ENCODE peak calls at places on chromosomes 3 and 15, in eight cellular contexts. One of them, this sample, is unnamed.
A peak's percentile ranks its signal among the peaks of the same experiment; 100 is the strongest.

GRCh38 chr3:42658771-42659390 is 5.4 kb downstream of the ZBTB47 start:
- DNase-seq in AG04450: no peak
- DNase-seq in HFFc6: no peak
- DNase-seq in progenitor cell of endocrine pancreas: no peak
- DNase-seq in HL-60: peak; percentile 55
- DNase-seq in GM12865: no peak
- DNase-seq in hepatocyte: no peak
- DNase-seq in PC-3: no peak
- DNase-seq in this sample: no peak

GRCh38 chr15:88636039-88636438 is 2.8 kb upstream of the ISG20 start:
- DNase-seq in PC-3: peak; percentile 85
- DNase-seq in progenitor cell of endocrine pancreas: no peak
- DNase-seq in HL-60: no peak
- DNase-seq in GM12865: no peak
- DNase-seq in AG04450: no peak
- DNase-seq in HFFc6: no peak
- DNase-seq in hepatocyte: peak; percentile 70
- DNase-seq in this sample: no peak

GRCh38 chr3:58058654-58059263 is 50.5 kb downstream of the FLNB start:
- DNase-seq in HFFc6: peak; percentile 87
- DNase-seq in HL-60: no peak
- DNase-seq in AG04450: no peak
- DNase-seq in PC-3: peak; percentile 65
- DNase-seq in progenitor cell of endocrine pancreas: no peak
- DNase-seq in GM12865: no peak
- DNase-seq in hepatocyte: no peak
- DNase-seq in this sample: no peak

GRCh38 chr15:51195459-51195858 is 100.8 kb upstream of the TNFAIP8L3 start:
- DNase-seq in PC-3: no peak
- DNase-seq in hepatocyte: no peak
- DNase-seq in progenitor cell of endocrine pancreas: no peak
- DNase-seq in HL-60: no peak
- DNase-seq in HFFc6: no peak
- DNase-seq in AG04450: no peak
- DNase-seq in GM12865: no peak
- DNase-seq in this sample: no peak

GRCh38 chr3:197392961-197393360 is 94.5 kb upstream of the DLG1 start:
- DNase-seq in AG04450: no peak
- DNase-seq in PC-3: no peak
- DNase-seq in GM12865: no peak
- DNase-seq in hepatocyte: no peak
- DNase-seq in HL-60: no peak
- DNase-seq in progenitor cell of endocrine pancreas: no peak
- DNase-seq in HFFc6: no peak
- DNase-seq in this sample: no peak

GRCh38 chr15:71455107-71455506 is 339.8 kb downstream of the THSD4 start:
- DNase-seq in AG04450: no peak
- DNase-seq in hepatocyte: no peak
- DNase-seq in HL-60: no peak
- DNase-seq in progenitor cell of endocrine pancreas: no peak
- DNase-seq in PC-3: peak; percentile 26
- DNase-seq in GM12865: no peak
- DNase-seq in HFFc6: no peak
- DNase-seq in this sample: no peak

GRCh38 chr15:33608714-33609113 is 297.9 kb downstream of the RYR3 start:
- DNase-seq in progenitor cell of endocrine pancreas: no peak
- DNase-seq in PC-3: peak; percentile 48
- DNase-seq in AG04450: no peak
- DNase-seq in hepatocyte: peak; percentile 13
- DNase-seq in HFFc6: no peak
- DNase-seq in GM12865: no peak
- DNase-seq in HL-60: no peak
- DNase-seq in this sample: no peak

GRCh38 chr3:108036984-108037741 is 53.7 kb downstream of the CD47 start:
- DNase-seq in progenitor cell of endocrine pancreas: no peak
- DNase-seq in HFFc6: peak; percentile 58
- DNase-seq in PC-3: peak; percentile 45
- DNase-seq in GM12865: peak; percentile 21
- DNase-seq in hepatocyte: no peak
- DNase-seq in HL-60: no peak
- DNase-seq in AG04450: peak; percentile 46
- DNase-seq in this sample: no peak

GRCh38 chr3:4730734-4731133 is 237.6 kb downstream of the ITPR1 start:
- DNase-seq in PC-3: no peak
- DNase-seq in AG04450: no peak
- DNase-seq in HL-60: no peak
- DNase-seq in hepatocyte: no peak
- DNase-seq in GM12865: no peak
- DNase-seq in HFFc6: no peak
- DNase-seq in progenitor cell of endocrine pancreas: no peak
- DNase-seq in this sample: no peak

GRCh38 chr15:57427367-57427821 is 51.1 kb downstream of the CGNL1 start:
- DNase-seq in AG04450: no peak
- DNase-seq in GM12865: no peak
- DNase-seq in progenitor cell of endocrine pancreas: no peak
- DNase-seq in HL-60: no peak
- DNase-seq in hepatocyte: peak; percentile 48
- DNase-seq in PC-3: peak; percentile 56
- DNase-seq in HFFc6: peak; percentile 34
- DNase-seq in this sample: no peak

GRCh38 chr15:57227899-57228298 is 148.4 kb upstream of the CGNL1 start:
- DNase-seq in AG04450: no peak
- DNase-seq in HFFc6: peak; percentile 61
- DNase-seq in GM12865: no peak
- DNase-seq in progenitor cell of endocrine pancreas: no peak
- DNase-seq in PC-3: no peak
- DNase-seq in hepatocyte: no peak
- DNase-seq in HL-60: no peak
- DNase-seq in this sample: no peak

GRCh38 chr3:61561374-61562041 is at the start of gene PTPRG:
- DNase-seq in AG04450: peak; percentile 83
- DNase-seq in hepatocyte: peak; percentile 96
- DNase-seq in GM12865: peak; percentile 69
- DNase-seq in HL-60: peak; percentile 33
- DNase-seq in progenitor cell of endocrine pancreas: peak; percentile 71
- DNase-seq in PC-3: peak; percentile 62
- DNase-seq in HFFc6: peak; percentile 89
- DNase-seq in this sample: peak; percentile 51

GRCh38 chr3:187051724-187052364 is 87.5 kb downstream of the RPL39L start:
- DNase-seq in progenitor cell of endocrine pancreas: no peak
- DNase-seq in HL-60: no peak
- DNase-seq in PC-3: no peak
- DNase-seq in HFFc6: no peak
- DNase-seq in GM12865: no peak
- DNase-seq in hepatocyte: no peak
- DNase-seq in AG04450: no peak
- DNase-seq in this sample: no peak

GRCh38 chr15:68479406-68479805 is 47.4 kb upstream of the ITGA11 start:
- DNase-seq in HFFc6: no peak
- DNase-seq in progenitor cell of endocrine pancreas: no peak
- DNase-seq in hepatocyte: peak; percentile 50
- DNase-seq in GM12865: no peak
- DNase-seq in PC-3: no peak
- DNase-seq in HL-60: no peak
- DNase-seq in AG04450: peak; percentile 24
- DNase-seq in this sample: no peak

GRCh38 chr3:3594986-3595385 is 204.2 kb upstream of the LRRN1 start:
- DNase-seq in AG04450: no peak
- DNase-seq in progenitor cell of endocrine pancreas: no peak
- DNase-seq in PC-3: no peak
- DNase-seq in hepatocyte: no peak
- DNase-seq in HFFc6: no peak
- DNase-seq in HL-60: no peak
- DNase-seq in GM12865: no peak
- DNase-seq in this sample: no peak

GRCh38 chr3:194572131-194572789 is 61.0 kb downstream of the TMEM44 start:
- DNase-seq in HFFc6: peak; percentile 92
- DNase-seq in HL-60: no peak
- DNase-seq in progenitor cell of endocrine pancreas: peak; percentile 56
- DNase-seq in AG04450: no peak
- DNase-seq in GM12865: no peak
- DNase-seq in hepatocyte: peak; percentile 91
- DNase-seq in PC-3: no peak
- DNase-seq in this sample: no peak

GRCh38 chr15:66633851-66634250 is 68.1 kb upstream of the LCTL start:
- DNase-seq in hepatocyte: no peak
- DNase-seq in HL-60: no peak
- DNase-seq in GM12865: no peak
- DNase-seq in HFFc6: no peak
- DNase-seq in PC-3: no peak
- DNase-seq in progenitor cell of endocrine pancreas: no peak
- DNase-seq in AG04450: no peak
- DNase-seq in this sample: no peak

GRCh38 chr15:73331501-73331900 is 37.3 kb downstream of the HCN4 start:
- DNase-seq in AG04450: no peak
- DNase-seq in HL-60: no peak
- DNase-seq in HFFc6: no peak
- DNase-seq in PC-3: no peak
- DNase-seq in progenitor cell of endocrine pancreas: no peak
- DNase-seq in hepatocyte: no peak
- DNase-seq in GM12865: no peak
- DNase-seq in this sample: no peak

GRCh38 chr15:64455951-64456350 is 4.4 kb upstream of the ZNF609 start:
- DNase-seq in HFFc6: no peak
- DNase-seq in PC-3: no peak
- DNase-seq in progenitor cell of endocrine pancreas: no peak
- DNase-seq in AG04450: no peak
- DNase-seq in GM12865: no peak
- DNase-seq in hepatocyte: no peak
- DNase-seq in HL-60: peak; percentile 89
- DNase-seq in this sample: no peak

GRCh38 chr3:126459763-126460127 is 15.9 kb downstream of the ZXDC start:
- DNase-seq in HFFc6: no peak
- DNase-seq in progenitor cell of endocrine pancreas: no peak
- DNase-seq in hepatocyte: no peak
- DNase-seq in GM12865: no peak
- DNase-seq in HL-60: no peak
- DNase-seq in PC-3: no peak
- DNase-seq in AG04450: no peak
- DNase-seq in this sample: no peak

GRCh38 chr3:188830955-188831354 is 340.8 kb upstream of the TPRG1 start:
- DNase-seq in HFFc6: peak; percentile 3
- DNase-seq in GM12865: no peak
- DNase-seq in HL-60: peak; percentile 32
- DNase-seq in hepatocyte: no peak
- DNase-seq in AG04450: no peak
- DNase-seq in progenitor cell of endocrine pancreas: no peak
- DNase-seq in PC-3: peak; percentile 44
- DNase-seq in this sample: no peak
- TF ChIP-seq CTCF in HFFc6: peak; percentile 70
- TF ChIP-seq CTCF in GM12865: peak; percentile 16
- TF ChIP-seq CTCF in HL-60: peak; percentile 3
- TF ChIP-seq CTCF in hepatocyte: peak; percentile 21
- TF ChIP-seq CTCF in AG04450: peak; percentile 30
- TF ChIP-seq CTCF in progenitor cell of endocrine pancreas: no peak
- TF ChIP-seq CTCF in PC-3: peak; percentile 66
- TF ChIP-seq CTCF in this sample: peak; percentile 15

DNA sequence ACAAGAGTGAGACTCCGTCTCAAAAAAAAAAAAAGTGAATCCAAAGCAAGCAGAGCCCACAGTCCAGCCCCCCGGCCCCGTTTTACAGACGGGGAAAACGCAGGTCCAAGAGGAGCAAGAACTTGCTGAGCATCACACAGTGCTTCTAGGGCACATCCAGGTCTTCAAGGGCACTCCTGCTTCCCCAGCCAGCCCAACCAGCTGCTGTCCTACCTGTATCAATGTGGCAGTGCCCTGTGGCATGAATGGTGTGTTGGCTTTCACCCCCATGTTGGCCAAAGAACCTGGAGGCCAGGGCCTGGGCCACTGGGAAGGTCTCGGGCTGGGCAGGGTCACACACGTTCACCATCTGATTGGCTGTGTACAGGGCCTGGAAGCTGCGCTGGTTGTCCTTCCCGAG is 4.6 kb downstream of the MAN2C1 start:
- DNase-seq in AG04450: no peak
- DNase-seq in GM12865: no peak
- DNase-seq in hepatocyte: no peak
- DNase-seq in HL-60: no peak
- DNase-seq in HFFc6: no peak
- DNase-seq in PC-3: no peak
- DNase-seq in progenitor cell of endocrine pancreas: no peak
- DNase-seq in this sample: no peak
- TF ChIP-seq CTCF in AG04450: no peak
- TF ChIP-seq CTCF in GM12865: no peak
- TF ChIP-seq CTCF in hepatocyte: no peak
- TF ChIP-seq CTCF in HL-60: no peak
- TF ChIP-seq CTCF in HFFc6: no peak
- TF ChIP-seq CTCF in PC-3: no peak
- TF ChIP-seq CTCF in progenitor cell of endocrine pancreas: no peak
- TF ChIP-seq CTCF in this sample: no peak

DNA sequence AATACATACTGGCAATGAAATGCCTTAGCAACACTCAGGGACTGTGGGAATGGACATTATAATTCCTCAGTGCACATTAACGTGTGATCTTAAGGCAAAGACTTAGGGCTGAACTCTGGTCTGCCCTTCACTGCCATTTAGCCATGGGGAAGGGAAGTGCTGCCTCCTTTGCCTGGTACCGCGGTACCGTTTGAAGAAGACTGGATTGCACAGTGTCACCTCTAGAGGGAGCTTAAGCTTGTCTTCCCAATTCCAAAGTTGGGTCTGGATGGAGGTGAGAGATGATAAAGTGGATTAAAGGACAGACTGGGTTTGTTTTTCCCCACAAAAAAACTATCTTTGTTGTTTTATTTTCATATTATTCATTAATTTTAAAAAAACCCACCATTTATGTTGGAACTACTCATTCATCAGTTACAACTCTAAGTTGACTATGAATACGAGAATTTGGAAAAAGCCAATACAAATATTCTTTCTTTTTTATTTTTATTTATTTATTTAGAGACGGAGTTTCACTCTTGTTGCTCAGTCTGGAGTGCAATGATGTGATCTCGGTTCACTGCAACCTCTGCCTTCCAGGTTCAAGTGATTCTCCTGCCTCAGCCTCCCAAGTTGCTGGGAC is 60.0 kb upstream of the SYN2 start:
- DNase-seq in hepatocyte: peak; percentile 54
- DNase-seq in GM12865: no peak
- DNase-seq in AG04450: no peak
- DNase-seq in progenitor cell of endocrine pancreas: no peak
- DNase-seq in HFFc6: peak; percentile 10
- DNase-seq in HL-60: peak; percentile 16
- DNase-seq in PC-3: peak; percentile 72
- DNase-seq in this sample: no peak
- TF ChIP-seq CTCF in hepatocyte: peak; percentile 55
- TF ChIP-seq CTCF in GM12865: peak; percentile 1
- TF ChIP-seq CTCF in AG04450: peak; percentile 56
- TF ChIP-seq CTCF in progenitor cell of endocrine pancreas: peak; percentile 70
- TF ChIP-seq CTCF in HFFc6: peak; percentile 74
- TF ChIP-seq CTCF in HL-60: no peak
- TF ChIP-seq CTCF in PC-3: peak; percentile 88
- TF ChIP-seq CTCF in this sample: peak; percentile 58

DNA sequence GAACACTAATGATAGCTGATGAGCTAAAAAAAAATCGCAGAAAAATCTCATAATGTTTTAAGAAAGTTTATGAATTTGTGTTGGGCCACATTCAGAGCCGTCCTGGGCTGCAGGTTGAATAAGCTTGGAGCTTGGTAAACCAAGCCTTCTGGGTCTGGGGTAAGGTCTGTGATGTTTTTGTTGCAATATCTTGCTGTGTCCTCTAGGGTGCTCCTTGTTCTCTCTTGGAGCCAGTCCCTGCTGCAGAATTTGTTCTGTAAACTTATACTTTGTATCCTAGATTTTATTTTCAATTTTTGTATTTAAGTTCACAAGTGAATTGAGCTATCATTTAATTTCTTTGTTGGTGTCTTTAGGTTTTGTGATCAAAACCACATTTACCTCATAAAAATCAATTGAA is 143.7 kb downstream of the NR1D2 start:
- DNase-seq in GM12865: peak; percentile 10
- DNase-seq in PC-3: peak; percentile 58
- DNase-seq in progenitor cell of endocrine pancreas: no peak
- DNase-seq in HFFc6: peak; percentile 48
- DNase-seq in AG04450: no peak
- DNase-seq in HL-60: no peak
- DNase-seq in hepatocyte: peak; percentile 35
- DNase-seq in this sample: no peak
- TF ChIP-seq CTCF in GM12865: peak; percentile 34
- TF ChIP-seq CTCF in PC-3: peak; percentile 79
- TF ChIP-seq CTCF in progenitor cell of endocrine pancreas: peak; percentile 24
- TF ChIP-seq CTCF in HFFc6: peak; percentile 81
- TF ChIP-seq CTCF in AG04450: peak; percentile 52
- TF ChIP-seq CTCF in HL-60: no peak
- TF ChIP-seq CTCF in hepatocyte: peak; percentile 34
- TF ChIP-seq CTCF in this sample: peak; percentile 40

This sample was measured in D721Med.